ENCODE peak calls at places on chromosomes 13 and 19, in five cellular contexts. One of them, this sample, is unnamed.

GRCh38 chr13:28486144-28486543 is 8.8 kb downstream of the FLT1 start:
- DNase-seq in nephron progenitor cell: no peak
- DNase-seq in effector memory CD4-positive, alpha-beta T cell: no peak
- DNase-seq in HFFc6: no peak
- DNase-seq in tibial nerve: no peak
- DNase-seq in this sample: no peak

GRCh38 chr13:31322025-31322424 is 122.2 kb downstream of the B3GLCT start:
- DNase-seq in effector memory CD4-positive, alpha-beta T cell: no peak
- DNase-seq in HFFc6: no peak
- DNase-seq in nephron progenitor cell: no peak
- DNase-seq in tibial nerve: peak
- DNase-seq in this sample: no peak

GRCh38 chr13:45200701-45201230 is at the start of gene KCTD4:
- DNase-seq in HFFc6: peak
- DNase-seq in nephron progenitor cell: no peak
- DNase-seq in tibial nerve: no peak
- DNase-seq in effector memory CD4-positive, alpha-beta T cell: no peak
- DNase-seq in this sample: no peak

GRCh38 chr19:35120492-35120891 is 4.9 kb downstream of the FXYD3 start:
- DNase-seq in nephron progenitor cell: no peak
- DNase-seq in effector memory CD4-positive, alpha-beta T cell: no peak
- DNase-seq in tibial nerve: peak
- DNase-seq in HFFc6: peak
- DNase-seq in this sample: no peak

GRCh38 chr13:105678072-105678471 is 857.4 kb downstream of the EFNB2 start:
- DNase-seq in tibial nerve: no peak
- DNase-seq in nephron progenitor cell: no peak
- DNase-seq in effector memory CD4-positive, alpha-beta T cell: no peak
- DNase-seq in HFFc6: no peak
- DNase-seq in this sample: no peak

GRCh38 chr13:90185734-90186133 is 1161.8 kb upstream of the MIR17HG start:
- DNase-seq in effector memory CD4-positive, alpha-beta T cell: no peak
- DNase-seq in HFFc6: no peak
- DNase-seq in tibial nerve: no peak
- DNase-seq in nephron progenitor cell: no peak
- DNase-seq in this sample: no peak

GRCh38 chr19:49977111-49977510 is 16.1 kb upstream of the SIGLEC11 start:
- DNase-seq in HFFc6: no peak
- DNase-seq in tibial nerve: no peak
- DNase-seq in effector memory CD4-positive, alpha-beta T cell: no peak
- DNase-seq in nephron progenitor cell: no peak
- DNase-seq in this sample: no peak

GRCh38 chr13:101915333-101915732 is 462.9 kb downstream of the ITGBL1 start:
- DNase-seq in effector memory CD4-positive, alpha-beta T cell: no peak
- DNase-seq in HFFc6: no peak
- DNase-seq in nephron progenitor cell: no peak
- DNase-seq in tibial nerve: no peak
- DNase-seq in this sample: no peak

GRCh38 chr19:44597131-44597491 is 16.3 kb upstream of the IGSF23 start:
- DNase-seq in HFFc6: no peak
- DNase-seq in nephron progenitor cell: no peak
- DNase-seq in tibial nerve: no peak
- DNase-seq in effector memory CD4-positive, alpha-beta T cell: no peak
- DNase-seq in this sample: no peak

GRCh38 chr13:75129331-75129730 is 352.6 kb downstream of the TBC1D4 start:
- DNase-seq in HFFc6: peak
- DNase-seq in tibial nerve: no peak
- DNase-seq in effector memory CD4-positive, alpha-beta T cell: no peak
- DNase-seq in nephron progenitor cell: no peak
- DNase-seq in this sample: no peak

GRCh38 chr19:2250765-2251576 is 1.8 kb downstream of the AMH start:
- DNase-seq in effector memory CD4-positive, alpha-beta T cell: no peak
- DNase-seq in nephron progenitor cell: no peak
- DNase-seq in HFFc6: no peak
- DNase-seq in tibial nerve: no peak
- DNase-seq in this sample: no peak

GRCh38 chr13:40026174-40026585 is 370.7 kb downstream of the COG6 start:
- DNase-seq in nephron progenitor cell: no peak
- DNase-seq in effector memory CD4-positive, alpha-beta T cell: no peak
- DNase-seq in tibial nerve: no peak
- DNase-seq in HFFc6: no peak
- DNase-seq in this sample: no peak

GRCh38 chr19:46221981-46222610 is 7.4 kb upstream of the IGFL1 start:
- DNase-seq in HFFc6: peak
- DNase-seq in nephron progenitor cell: peak
- DNase-seq in tibial nerve: no peak
- DNase-seq in effector memory CD4-positive, alpha-beta T cell: no peak
- DNase-seq in this sample: peak

GRCh38 chr13:53301449-53301848 is 272.8 kb downstream of the OLFM4 start:
- DNase-seq in tibial nerve: no peak
- DNase-seq in effector memory CD4-positive, alpha-beta T cell: no peak
- DNase-seq in nephron progenitor cell: no peak
- DNase-seq in HFFc6: no peak
- DNase-seq in this sample: no peak

GRCh38 chr13:30774214-30774730 is 38.9 kb downstream of the ALOX5AP start:
- DNase-seq in nephron progenitor cell: no peak
- DNase-seq in HFFc6: no peak
- DNase-seq in effector memory CD4-positive, alpha-beta T cell: no peak
- DNase-seq in tibial nerve: no peak
- DNase-seq in this sample: no peak

GRCh38 chr13:74771964-74772363 is 637.8 kb upstream of the KLF12 start:
- DNase-seq in effector memory CD4-positive, alpha-beta T cell: no peak
- DNase-seq in nephron progenitor cell: no peak
- DNase-seq in tibial nerve: no peak
- DNase-seq in HFFc6: peak
- DNase-seq in this sample: no peak

GRCh38 chr13:100989424-100989823 is 314.8 kb upstream of the TMTC4 start:
- DNase-seq in nephron progenitor cell: no peak
- DNase-seq in HFFc6: no peak
- DNase-seq in tibial nerve: no peak
- DNase-seq in effector memory CD4-positive, alpha-beta T cell: no peak
- DNase-seq in this sample: no peak

GRCh38 chr13:78660130-78660857 is 1.3 kb upstream of the OBI1 start:
- DNase-seq in effector memory CD4-positive, alpha-beta T cell: no peak
- DNase-seq in nephron progenitor cell: no peak
- DNase-seq in tibial nerve: peak
- DNase-seq in HFFc6: peak
- DNase-seq in this sample: no peak

GRCh38 chr13:30654430-30654829 is 36.7 kb downstream of the USPL1 start:
- DNase-seq in tibial nerve: no peak
- DNase-seq in nephron progenitor cell: no peak
- DNase-seq in effector memory CD4-positive, alpha-beta T cell: no peak
- DNase-seq in HFFc6: no peak
- DNase-seq in this sample: no peak

GRCh38 chr19:38210458-38210987 is 13.5 kb downstream of the DPF1 start:
- DNase-seq in HFFc6: no peak
- DNase-seq in nephron progenitor cell: peak
- DNase-seq in effector memory CD4-positive, alpha-beta T cell: no peak
- DNase-seq in tibial nerve: no peak
- DNase-seq in this sample: no peak

GRCh38 chr19:17001603-17002183 is 24.9 kb downstream of the CPAMD8 start:
- DNase-seq in tibial nerve: no peak
- DNase-seq in HFFc6: no peak
- DNase-seq in effector memory CD4-positive, alpha-beta T cell: peak
- DNase-seq in nephron progenitor cell: no peak
- DNase-seq in this sample: no peak

GRCh38 chr13:31920301-31920818 is 111.2 kb upstream of the FRY start:
- DNase-seq in nephron progenitor cell: no peak
- DNase-seq in effector memory CD4-positive, alpha-beta T cell: no peak
- DNase-seq in tibial nerve: peak
- DNase-seq in HFFc6: no peak
- DNase-seq in this sample: no peak

This sample was measured in aorta.